ENCODE peak calls at places on chromosomes 6 and 20, in four cellular contexts. B, T, I and E are unnamed samples.

GRCh38 chr6:29424575-29424974 is 9.8 kb downstream of the OR12D1 start:
- DNase-seq in B (no peak), T (no peak), I (no peak), E (no peak)

GRCh38 chr20:58691773-58692578 is 624 bp upstream of the NPEPL1 start:
- DNase-seq in B (no peak), T (no peak), I (peak), E (no peak)

GRCh38 chr20:7704021-7704420 is 236.2 kb downstream of the HAO1 start:
- DNase-seq in B (no peak), T (no peak), I (no peak), E (no peak)

GRCh38 chr6:144781836-144782235 is 496.7 kb downstream of the UTRN start:
- DNase-seq in B (no peak), T (no peak), I (no peak), E (no peak)

GRCh38 chr6:33856655-33857054 is 52.9 kb upstream of the MLN start:
- DNase-seq in B (no peak), T (peak), I (peak), E (no peak)

GRCh38 chr6:154736613-154737259 is 3.5 kb downstream of the SCAF8 start:
- DNase-seq in B (no peak), T (no peak), I (no peak), E (no peak)

GRCh38 chr20:17226410-17227198 is at the start of gene PCSK2:
- DNase-seq in B (peak), T (no peak), I (no peak), E (no peak)

GRCh38 chr20:51760905-51761544 is 7.2 kb downstream of the ATP9A start:
- DNase-seq in B (no peak), T (no peak), I (no peak), E (no peak)

GRCh38 chr20:46210672-46211330 is 92.7 kb downstream of the CD40 start:
- DNase-seq in B (no peak), T (no peak), I (no peak), E (no peak)

GRCh38 chr6:154806804-154807203 is 73.6 kb downstream of the SCAF8 start:
- DNase-seq in B (no peak), T (no peak), I (no peak), E (no peak)

GRCh38 chr20:24695529-24696225 is 226.2 kb downstream of the SYNDIG1 start:
- DNase-seq in B (no peak), T (no peak), I (no peak), E (no peak)

GRCh38 chr6:124927806-124928205 is 34.4 kb upstream of the RNF217 start:
- DNase-seq in B (no peak), T (no peak), I (no peak), E (no peak)

GRCh38 chr6:54722328-54722727 is 124.2 kb upstream of the FAM83B start:
- DNase-seq in B (no peak), T (no peak), I (no peak), E (no peak)

GRCh38 chr6:100761841-100762240 is 119.3 kb downstream of the ASCC3 start:
- DNase-seq in B (no peak), T (no peak), I (no peak), E (no peak)
- TF ChIP-seq SPI1 in B (no peak), T (no peak), I (no peak), E (no peak)

GRCh38 chr6:5878792-5879191 is 127.9 kb downstream of the NRN1 start:
- DNase-seq in B (no peak), T (no peak), I (no peak), E (no peak)
- TF ChIP-seq SPI1 in B (no peak), T (no peak), I (no peak), E (peak)

GRCh38 chr6:147677647-147678046 is 169.2 kb downstream of the SAMD5 start:
- DNase-seq in B (no peak), T (no peak), I (no peak), E (no peak)
- TF ChIP-seq SPI1 in B (no peak), T (no peak), I (no peak), E (no peak)

GRCh38 chr20:16005612-16006493 is 567.4 kb downstream of the KIF16B start:
- DNase-seq in B (no peak), T (no peak), I (no peak), E (no peak)
- TF ChIP-seq SPI1 in B (no peak), T (no peak), I (no peak), E (no peak)

GRCh38 chr6:53651149-53651763 is 14.3 kb downstream of the KLHL31 start:
- DNase-seq in B (peak), T (no peak), I (peak), E (no peak)
- TF ChIP-seq SPI1 in B (no peak), T (no peak), I (no peak), E (no peak)

DNA sequence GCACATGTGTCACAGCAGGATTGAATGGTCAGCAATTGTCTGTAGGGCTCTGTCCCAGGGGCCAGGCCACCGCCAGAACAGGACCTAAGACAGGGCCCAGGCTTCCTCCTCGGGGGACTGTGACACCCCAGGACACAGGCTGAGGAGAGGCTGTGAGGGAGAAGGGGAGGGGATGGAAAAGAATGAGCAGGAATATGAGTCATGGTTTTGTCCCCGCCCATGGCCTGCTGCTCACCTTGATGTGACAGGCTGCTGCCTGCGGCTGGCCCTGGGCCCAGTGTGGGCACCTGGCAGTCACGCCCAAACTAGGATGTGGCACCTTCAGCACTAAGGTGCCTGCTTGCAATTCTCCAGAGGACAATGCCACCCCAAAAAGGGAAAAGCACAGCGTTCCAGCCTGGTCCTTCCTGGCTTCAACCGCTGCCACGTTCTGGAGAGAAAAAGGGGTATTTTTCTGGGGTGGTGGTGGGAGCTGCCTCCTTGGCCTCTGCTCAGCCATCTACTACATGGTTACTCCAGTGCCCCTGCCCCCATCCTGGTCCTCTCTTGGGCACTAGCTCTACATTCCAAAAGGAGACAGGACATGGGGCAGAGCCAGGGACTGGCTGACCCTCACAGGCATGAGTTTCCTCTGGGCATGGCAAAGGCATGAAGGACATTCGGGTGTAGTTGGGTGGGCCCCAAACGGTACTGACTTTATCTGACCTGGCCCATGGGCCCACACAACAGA is 93.4 kb downstream of the SLC22A23 start:
- DNase-seq in B (peak), T (no peak), I (no peak), E (no peak)
- TF ChIP-seq SPI1 in B (no peak), T (no peak), I (no peak), E (no peak)

GRCh38 chr6:72672906-72673305 is 51.0 kb downstream of the KCNQ5 start:
- DNase-seq in B (no peak), T (no peak), I (no peak), E (no peak)
- TF ChIP-seq SPI1 in B (no peak), T (no peak), I (no peak), E (no peak)

GRCh38 chr6:28337103-28337520 is 1.2 kb upstream of the ZSCAN31 start:
- DNase-seq in B (peak), T (no peak), I (peak), E (no peak)
- TF ChIP-seq SPI1 in B (peak), T (no peak), I (peak), E (peak)

DNA sequence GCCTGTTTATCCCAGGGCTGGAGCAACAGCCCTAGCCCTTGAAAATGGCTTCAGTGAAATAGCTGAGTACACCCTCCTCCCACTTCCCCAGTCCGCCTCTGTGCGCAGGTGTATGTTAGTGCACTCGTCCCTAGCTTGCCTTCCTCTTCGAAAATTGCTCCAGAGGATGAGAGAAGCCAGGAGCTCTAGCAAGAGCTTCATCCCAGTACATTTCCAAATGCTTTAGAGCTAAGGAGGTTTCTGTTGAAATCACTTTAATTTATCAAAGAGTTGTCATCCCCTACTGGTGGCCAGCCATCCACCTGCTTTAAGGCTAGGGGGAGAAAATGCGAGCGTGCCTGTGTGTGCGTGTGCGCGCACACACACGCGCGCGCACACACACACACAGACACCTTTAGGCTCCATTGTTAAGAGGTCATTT is 5.4 kb upstream of the POU3F2 start:
- DNase-seq in B (no peak), T (no peak), I (no peak), E (no peak)
- TF ChIP-seq SPI1 in B (no peak), T (no peak), I (no peak), E (no peak)